ENCODE peak calls at places on chromosome 17, in four cellular contexts. T, J, G and A are unnamed samples.
A peak's percentile ranks its signal among the peaks of the same experiment; 100 is the strongest.

GRCh38 chr17:17564896-17565295 is 26.6 kb downstream of the PEMT start:
- DNase-seq in G (no peak), J (no peak), T (no peak), A (no peak)

GRCh38 chr17:34624767-34625389 is 45.5 kb downstream of the TMEM132E start:
- DNase-seq in T (no peak), J (no peak), G (no peak), A (no peak)

GRCh38 chr17:59365383-59365981 is 34.0 kb downstream of the YPEL2 start:
- DNase-seq in G (no peak), T (no peak), J (no peak), A (no peak)

GRCh38 chr17:38428150-38428642 is at the start of gene ARHGAP23:
- DNase-seq in J (peak; percentile 47), G (peak; percentile 64), T (peak; percentile 21), A (peak; percentile 72)

GRCh38 chr17:45984368-45984767 is 14.7 kb upstream of the STH start:
- DNase-seq in G (no peak), T (no peak), J (no peak), A (no peak)

GRCh38 chr17:77516902-77517301 is 376.1 kb downstream of the SEC14L1 start:
- DNase-seq in G (peak; percentile 21), T (no peak), J (no peak), A (no peak)

GRCh38 chr17:81702934-81703746 is at the start of gene MRPL12:
- DNase-seq in T (peak; percentile 94), G (peak; percentile 94), J (peak; percentile 58), A (peak; percentile 86)

GRCh38 chr17:49637050-49637449 is 40.8 kb downstream of the SPOP start:
- DNase-seq in T (no peak), J (no peak), G (no peak), A (no peak)

GRCh38 chr17:16377804-16378400 is 3.0 kb upstream of the UBB start:
- DNase-seq in J (no peak), T (peak; percentile 56), G (no peak), A (no peak)

GRCh38 chr17:77905266-77905665 is 53.2 kb upstream of the TNRC6C start:
- DNase-seq in J (no peak), G (no peak), T (no peak), A (no peak)

GRCh38 chr17:46071796-46072195 is 72.7 kb downstream of the STH start:
- DNase-seq in T (no peak), G (no peak), J (no peak), A (no peak)

GRCh38 chr17:28725166-28725659 is 820 bp downstream of the TLCD1 start:
- DNase-seq in J (no peak), T (no peak), G (no peak), A (no peak)

GRCh38 chr17:16297367-16298139 is 55.7 kb downstream of the CENPV start:
- DNase-seq in G (no peak), T (no peak), J (no peak), A (no peak)

GRCh38 chr17:65015855-65016254 is 40.7 kb downstream of the GNA13 start:
- DNase-seq in T (no peak), G (no peak), J (no peak), A (no peak)

GRCh38 chr17:51015145-51015558 is 105.5 kb downstream of the SPAG9 start:
- DNase-seq in G (no peak), T (no peak), J (no peak), A (no peak)

GRCh38 chr17:45394913-45395568 is 37.6 kb downstream of the ARHGAP27 start:
- DNase-seq in J (peak; percentile 81), G (peak; percentile 63), T (peak; percentile 51), A (peak; percentile 59)

GRCh38 chr17:80328620-80329380 is 68.1 kb downstream of the RNF213 start:
- DNase-seq in J (no peak), T (no peak), G (no peak), A (no peak)

GRCh38 chr17:42252528-42253172 is 23.5 kb downstream of the STAT5B start:
- DNase-seq in J (no peak), T (no peak), G (no peak), A (no peak)

GRCh38 chr17:42312285-42313130 is 24.2 kb downstream of the STAT5A start:
- DNase-seq in G (peak; percentile 80), J (peak; percentile 55), T (peak; percentile 78), A (peak; percentile 58)

GRCh38 chr17:48578616-48579560 is 738 bp upstream of the HOXB4 start:
- DNase-seq in G (no peak), T (no peak), J (no peak), A (no peak)

GRCh38 chr17:41419712-41420111 is 4.7 kb downstream of the KRT37 start:
- DNase-seq in J (no peak), G (no peak), T (peak; percentile 64), A (peak; percentile 11)

GRCh38 chr17:47695664-47696376 is 1.9 kb downstream of the TBKBP1 start:
- DNase-seq in G (no peak), T (no peak), J (no peak), A (no peak)

GRCh38 chr17:44171931-44172455 is 1.5 kb downstream of the ASB16 start:
- DNase-seq in G (no peak), T (no peak), J (no peak), A (no peak)

GRCh38 chr17:44174427-44174826 is 3.9 kb downstream of the ASB16 start:
- DNase-seq in G (no peak), J (no peak), T (no peak), A (no peak)

GRCh38 chr17:44170135-44170498 is 387 bp upstream of the ASB16 start:
- DNase-seq in G (no peak), T (no peak), J (no peak), A (no peak)

GRCh38 chr17:44167181-44167861 is 3.2 kb upstream of the ASB16 start:
- DNase-seq in J (no peak), G (no peak), T (no peak), A (no peak)

GRCh38 chr17:44170499-44171201 is at the start of gene ASB16:
- DNase-seq in G (peak; percentile 56), T (peak; percentile 25), J (no peak), A (no peak)
- TF ChIP-seq CTCF in G (no peak), T (no peak), J (no peak), A (no peak)

GRCh38 chr17:61002316-61002736 is 324.7 kb downstream of the BCAS3 start:
- DNase-seq in J (peak; percentile 27), T (no peak), G (no peak), A (peak; percentile 12)

GRCh38 chr17:61005358-61005757 is 327.7 kb downstream of the BCAS3 start:
- DNase-seq in J (no peak), T (no peak), G (no peak), A (no peak)

GRCh38 chr17:61000911-61001310 is 323.3 kb downstream of the BCAS3 start:
- DNase-seq in J (peak; percentile 26), T (no peak), G (no peak), A (peak; percentile 0)
- TF ChIP-seq CTCF in J (peak; percentile 63), T (no peak), G (no peak), A (no peak)

DNA sequence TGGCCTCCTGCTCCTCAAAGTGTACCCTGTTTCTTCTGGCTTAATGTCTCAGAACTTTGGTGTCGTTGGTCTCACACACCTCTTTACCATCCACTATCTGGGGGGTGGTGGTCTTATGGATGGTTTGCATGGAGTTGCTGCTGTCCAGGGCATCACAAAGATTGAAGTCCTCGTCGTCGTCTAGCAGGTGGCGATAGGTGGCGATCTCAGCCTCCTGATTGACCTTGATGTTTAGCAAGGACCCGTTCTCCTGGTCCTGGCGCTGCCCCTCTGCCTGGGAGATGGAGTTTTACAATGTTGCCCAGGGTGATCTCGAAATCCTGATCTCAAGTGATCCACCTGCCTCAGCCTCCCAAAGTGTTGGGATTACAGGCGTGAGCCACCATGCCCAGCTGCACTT is 31.1 kb upstream of the HELZ start:
- DNase-seq in J (no peak), T (no peak), G (no peak), A (no peak)
- TF ChIP-seq CTCF in J (no peak), T (no peak), G (no peak), A (no peak)

GRCh38 chr17:35893751-35894150 is 13.6 kb upstream of the CCL5 start:
- DNase-seq in J (no peak), T (no peak), G (no peak), A (no peak)

GRCh38 chr17:35894206-35894605 is 14.0 kb upstream of the CCL5 start:
- DNase-seq in T (no peak), G (no peak), J (no peak), A (no peak)

GRCh38 chr17:35898283-35899070 is 18.3 kb upstream of the CCL5 start:
- DNase-seq in J (no peak), G (peak; percentile 88), T (peak; percentile 56), A (no peak)

GRCh38 chr17:35896011-35896587 is 15.9 kb upstream of the CCL5 start:
- DNase-seq in J (no peak), G (no peak), T (no peak), A (no peak)

GRCh38 chr17:35895602-35896001 is 15.4 kb upstream of the CCL5 start:
- DNase-seq in J (no peak), G (no peak), T (no peak), A (no peak)
- TF ChIP-seq CTCF in J (no peak), G (no peak), T (no peak), A (no peak)